ENCODE peak calls at places on chromosomes 1 and 21, in five cellular contexts. Y is AG09319; N is stimulated activated CD8-positive, alpha-beta memory T cell treated with anti-CD3 and anti-CD28 coated beads, Interleukin-2, amount 100 ng/mL, for 48 hours; K is HFF-Myc; F is iris pigment epithelial cell. C is an unnamed sample.

GRCh38 chr1:201703646-201704438 is 125.1 kb upstream of the IPO9 start:
- DNase-seq in Y (no peak), N (peak), K (no peak), F (peak), C (peak)

GRCh38 chr1:68231627-68232303 is 558 bp downstream of the WLS start:
- DNase-seq in Y (peak), N (no peak), K (no peak), F (peak), C (peak)

GRCh38 chr21:38821248-38821647 is 15.5 kb downstream of the ETS2 start:
- DNase-seq in Y (no peak), N (no peak), K (no peak), F (no peak), C (no peak)

GRCh38 chr1:31605908-31606427 is 11.5 kb upstream of the HCRTR1 start:
- DNase-seq in Y (no peak), N (no peak), K (no peak), F (peak), C (no peak)

GRCh38 chr1:3125546-3126368 is 56.8 kb downstream of the PRDM16 start:
- DNase-seq in Y (no peak), N (no peak), K (no peak), F (no peak), C (no peak)

GRCh38 chr1:32818804-32819541 is 1.5 kb downstream of the S100PBP start:
- DNase-seq in Y (no peak), N (no peak), K (no peak), F (no peak), C (no peak)

GRCh38 chr1:101033017-101033416 is 7.4 kb upstream of the DPH5 start:
- DNase-seq in Y (no peak), N (no peak), K (no peak), F (no peak), C (no peak)

GRCh38 chr1:45892068-45892785 is 88.8 kb downstream of the MAST2 start:
- DNase-seq in Y (peak), N (no peak), K (peak), F (peak), C (peak)

GRCh38 chr1:241641748-241642592 is 1.8 kb upstream of the CHML start:
- DNase-seq in Y (no peak), N (no peak), K (no peak), F (peak), C (peak)

GRCh38 chr21:33543505-33544129 is 779 bp downstream of the SON start:
- DNase-seq in Y (no peak), N (peak), K (no peak), F (peak), C (peak)

GRCh38 chr1:94646151-94646643 is 104.6 kb upstream of the F3 start:
- DNase-seq in Y (peak), N (no peak), K (peak), F (peak), C (no peak)

GRCh38 chr21:36232641-36233040 is 76.0 kb downstream of the DOP1B start:
- DNase-seq in Y (no peak), N (no peak), K (no peak), F (no peak), C (no peak)

GRCh38 chr21:25080706-25081495 is 526.4 kb downstream of the MRPL39 start:
- DNase-seq in Y (no peak), N (no peak), K (no peak), F (no peak), C (no peak)

GRCh38 chr1:186927884-186928283 is 99.1 kb downstream of the PLA2G4A start:
- DNase-seq in Y (no peak), N (no peak), K (no peak), F (no peak), C (no peak)

GRCh38 chr1:202106340-202107284 is 16.1 kb upstream of the GPR37L1 start:
- DNase-seq in Y (no peak), N (no peak), K (no peak), F (no peak), C (no peak)

GRCh38 chr1:244347942-244348341 is 103.8 kb downstream of the ADSS2 start:
- DNase-seq in Y (no peak), N (no peak), K (no peak), F (peak), C (peak)

GRCh38 chr1:223039990-223040389 is 103.1 kb downstream of the TLR5 start:
- DNase-seq in Y (no peak), N (no peak), K (no peak), F (no peak), C (no peak)

GRCh38 chr1:2564006-2564814 is 8.0 kb downstream of the TNFRSF14 start:
- DNase-seq in Y (no peak), N (no peak), K (no peak), F (no peak), C (no peak)

GRCh38 chr1:160018900-160019299 is 12.9 kb downstream of the PIGM start:
- DNase-seq in Y (no peak), N (no peak), K (no peak), F (peak), C (peak)

GRCh38 chr21:32366191-32366590 is 26.6 kb downstream of the URB1 start:
- DNase-seq in Y (no peak), N (no peak), K (no peak), F (no peak), C (no peak)

GRCh38 chr1:151534662-151535278 is 5.3 kb upstream of the TUFT1 start:
- DNase-seq in Y (no peak), N (peak), K (no peak), F (peak), C (peak)

GRCh38 chr1:201166964-201167624 is 12.8 kb upstream of the TMEM9 start:
- DNase-seq in Y (no peak), N (no peak), K (no peak), F (no peak), C (no peak)

GRCh38 chr21:43613755-43614638 is 45.3 kb downstream of the HSF2BP start:
- DNase-seq in Y (no peak), N (no peak), K (no peak), F (peak), C (peak)

GRCh38 chr1:90876098-90876497 is 145.7 kb downstream of the ZNF644 start:
- DNase-seq in Y (no peak), N (no peak), K (no peak), F (no peak), C (no peak)

GRCh38 chr1:35448344-35448801 is 108.8 kb downstream of the KIAA0319L start:
- DNase-seq in Y (peak), N (no peak), K (peak), F (peak), C (peak)